ENCODE peak calls at places on chromosomes 3 and 15, in five cellular contexts. P is GM06990, G is Peyer's patch, R is GM23338, Q is colonic mucosa. D is an unnamed sample. For H3K27me3, the result is how much of the 10 kb centered on the place peaks cover.

GRCh38 chr15:64455951-64456350 is 4.4 kb upstream of the ZNF609 start:
- DNase-seq in P (no peak), G (peak), R (no peak), Q (peak), D (no peak)

GRCh38 chr3:52223449-52224408 is 1.7 kb downstream of the TLR9 start:
- DNase-seq in P (no peak), G (no peak), R (no peak), Q (no peak), D (no peak)

GRCh38 chr15:74399100-74399499 is 31.7 kb upstream of the CYP11A1 start:
- DNase-seq in P (no peak), G (no peak), R (no peak), Q (no peak), D (no peak)

GRCh38 chr15:63114465-63114864 is 7.2 kb upstream of the LACTB start:
- DNase-seq in P (no peak), G (no peak), R (no peak), Q (no peak), D (no peak)

GRCh38 chr3:69770976-69771634 is 31.8 kb downstream of the MITF start:
- DNase-seq in P (no peak), G (no peak), R (no peak), Q (no peak), D (peak)

GRCh38 chr15:32671339-32672325 is 30.1 kb downstream of the SCG5 start:
- DNase-seq in P (no peak), G (no peak), R (no peak), Q (no peak), D (no peak)

GRCh38 chr3:159082514-159082913 is 280.7 kb downstream of the MFSD1 start:
- DNase-seq in P (no peak), G (no peak), R (no peak), Q (no peak), D (no peak)

GRCh38 chr15:44137750-44138149 is 57.3 kb downstream of the FRMD5 start:
- DNase-seq in P (no peak), G (no peak), R (no peak), Q (peak), D (peak)

GRCh38 chr15:89167267-89168176 is 53.9 kb downstream of the RLBP1 start:
- DNase-seq in P (peak), G (no peak), R (no peak), Q (no peak), D (peak)

GRCh38 chr3:48997714-48998637 is 7.9 kb downstream of the P4HTM start:
- DNase-seq in P (no peak), G (no peak), R (peak), Q (no peak), D (no peak)

GRCh38 chr3:132726341-132726823 is 4.2 kb upstream of the NPHP3 start:
- DNase-seq in P (peak), G (no peak), R (peak), Q (no peak), D (peak)

GRCh38 chr3:94694894-94695293 is 632.0 kb downstream of the NSUN3 start:
- DNase-seq in P (no peak), G (no peak), R (no peak), Q (no peak), D (peak)

GRCh38 chr3:9721015-9721697 is 10.4 kb upstream of the BRPF1 start:
- DNase-seq in P (no peak), G (no peak), R (no peak), Q (no peak), D (no peak)

GRCh38 chr3:100073555-100074307 is 40.6 kb downstream of the FILIP1L start:
- DNase-seq in P (peak), G (peak), R (peak), Q (no peak), D (no peak)

GRCh38 chr15:78024141-78024567 is 53.4 kb downstream of the TBC1D2B start:
- DNase-seq in P (no peak), G (no peak), R (no peak), Q (no peak), D (no peak)

GRCh38 chr3:150620002-150620689 is 17.0 kb downstream of the SELENOT start:
- DNase-seq in P (no peak), G (no peak), R (no peak), Q (no peak), D (no peak)

GRCh38 chr3:195041871-195042740 is 228.9 kb downstream of the XXYLT1 start:
- DNase-seq in P (no peak), G (peak), R (peak), Q (no peak), D (no peak)

GRCh38 chr3:4595709-4596108 is 102.6 kb downstream of the ITPR1 start:
- DNase-seq in P (no peak), G (no peak), R (no peak), Q (no peak), D (no peak)

DNA sequence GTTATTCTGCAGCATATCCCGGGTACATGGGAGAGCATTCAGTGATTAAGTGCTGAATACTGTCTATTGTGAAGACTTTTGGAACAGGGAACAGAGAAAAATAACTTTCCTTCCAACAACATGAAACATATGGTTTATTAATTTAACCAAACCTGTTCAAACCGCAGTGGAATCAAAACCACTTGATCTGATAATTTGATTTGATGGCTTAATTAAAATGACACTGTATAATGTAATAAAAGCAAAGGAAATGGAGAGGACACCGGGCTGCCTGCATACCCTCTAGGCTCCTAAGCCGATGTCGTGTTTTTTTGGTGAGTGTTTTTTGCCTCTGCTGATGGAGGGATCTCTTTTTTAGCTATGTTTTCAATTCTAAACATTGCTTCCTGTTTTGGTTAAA is 199.2 kb downstream of the FEZF2 start:
- DNase-seq in P (no peak), G (no peak), R (no peak), Q (no peak), D (no peak)
- H3K4me3 ChIP-seq in P (no peak), G (no peak), R (no peak), Q (no peak), D (no peak)

DNA sequence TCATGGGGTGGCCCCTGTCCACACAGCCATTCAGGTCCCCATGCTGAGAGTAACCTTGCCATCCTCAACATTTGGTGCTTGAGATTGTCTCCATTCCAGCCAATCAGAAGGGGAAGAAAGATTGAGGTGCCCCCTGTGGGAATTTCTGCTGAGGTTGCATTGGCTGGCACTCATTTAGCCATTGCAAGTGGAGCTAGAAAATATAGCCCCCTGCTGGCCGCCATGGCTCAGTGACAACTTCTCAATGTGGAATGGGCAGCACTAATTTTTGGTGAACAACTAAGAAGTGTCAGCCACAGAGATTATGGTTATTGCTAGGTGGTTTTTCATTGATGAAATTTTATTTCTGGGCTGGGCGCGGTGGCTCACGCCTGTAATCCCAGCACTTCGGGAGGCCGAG is 22.0 kb downstream of the COL6A6 start:
- DNase-seq in P (no peak), G (peak), R (peak), Q (peak), D (peak)
- TF ChIP-seq CTCF in P (peak), G (peak), R (peak), Q (peak), D (peak)

DNA sequence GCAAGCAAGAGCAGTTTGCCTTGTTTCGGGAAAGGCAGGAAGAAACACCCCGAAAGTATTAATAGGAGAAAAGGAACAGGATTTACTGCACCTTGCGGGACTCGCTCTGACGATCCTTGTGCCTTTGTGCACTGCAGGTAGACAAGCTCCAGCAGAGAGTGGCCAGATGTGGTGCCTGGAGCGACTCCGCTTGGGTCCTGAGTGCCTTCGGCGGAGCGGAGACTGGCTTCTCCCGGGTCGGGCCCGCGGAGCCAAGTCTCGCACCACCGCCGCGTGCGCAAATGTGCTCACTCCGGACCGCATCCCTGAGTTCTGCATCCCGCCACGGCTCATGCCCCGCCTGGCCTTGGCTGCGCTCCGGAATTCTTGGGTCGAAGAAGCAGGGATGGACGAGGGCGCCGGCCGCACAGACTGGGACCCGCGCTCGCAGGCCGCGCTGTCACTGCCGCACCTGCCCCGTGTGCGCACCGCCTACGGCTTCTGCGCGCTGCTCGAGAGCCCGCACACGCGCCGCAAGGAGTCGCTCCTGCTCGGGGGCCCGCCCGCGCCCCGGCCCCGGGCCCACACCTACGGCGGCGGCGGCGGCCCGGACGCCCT is 769 bp downstream of the C2CD4A start:
- DNase-seq in P (peak), G (no peak), R (peak), Q (peak), D (no peak)
- H3K27me3 ChIP-seq in P (under half), G (under half), R (half or more), Q (under half), D (under half)

GRCh38 chr3:72082776-72083477 is 298.0 kb upstream of the PROK2 start:
- DNase-seq in P (no peak), G (no peak), R (no peak), Q (no peak), D (no peak)

GRCh38 chr3:72080101-72080500 is 295.2 kb upstream of the PROK2 start:
- DNase-seq in P (no peak), G (no peak), R (no peak), Q (no peak), D (no peak)

GRCh38 chr3:72081456-72081855 is 296.5 kb upstream of the PROK2 start:
- DNase-seq in P (no peak), G (no peak), R (no peak), Q (no peak), D (no peak)

GRCh38 chr3:72080800-72081199 is 295.9 kb upstream of the PROK2 start:
- DNase-seq in P (no peak), G (no peak), R (no peak), Q (no peak), D (no peak)

GRCh38 chr3:72082121-72082715 is 297.3 kb upstream of the PROK2 start:
- DNase-seq in P (peak), G (peak), R (no peak), Q (peak), D (no peak)
- H3K4me3 ChIP-seq in P (no peak), G (no peak), R (no peak), Q (no peak), D (no peak)

DNA sequence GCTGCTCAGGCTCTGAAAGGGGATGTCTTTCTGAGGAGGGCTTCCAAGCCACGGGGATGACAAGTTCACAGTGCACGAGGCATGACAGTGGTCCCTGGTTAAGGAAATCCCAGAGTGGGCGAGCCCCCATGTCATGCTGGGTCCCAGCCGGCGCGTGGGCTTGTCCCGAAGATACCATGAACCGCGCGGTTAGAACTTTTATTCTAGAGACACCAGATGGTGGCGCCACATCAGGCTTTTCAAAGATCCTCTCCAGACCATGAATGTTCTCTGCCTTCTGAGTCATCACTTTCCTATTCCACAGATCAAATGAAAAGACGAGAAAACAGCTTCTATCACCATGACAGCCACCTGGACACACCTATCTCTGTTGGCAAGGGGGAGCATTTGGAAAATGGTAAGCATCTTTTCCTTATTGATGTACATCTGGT is 227.8 kb upstream of the LYSMD4 start:
- DNase-seq in P (no peak), G (peak), R (peak), Q (peak), D (peak)
- TF ChIP-seq CTCF in P (no peak), G (no peak), R (peak), Q (no peak), D (peak)

GRCh38 chr3:96467639-96468038 is 346.8 kb upstream of the EPHA6 start:
- DNase-seq in P (no peak), G (no peak), R (no peak), Q (no peak), D (no peak)
- H3K27me3 ChIP-seq in P (under half), G (under half), R (under half), Q (under half), D (under half)

GRCh38 chr3:66824450-66824849 is 173.7 kb upstream of the KBTBD8 start:
- DNase-seq in P (no peak), G (no peak), R (no peak), Q (no peak), D (no peak)

GRCh38 chr3:66825421-66825820 is 172.7 kb upstream of the KBTBD8 start:
- DNase-seq in P (no peak), G (no peak), R (no peak), Q (no peak), D (no peak)

GRCh38 chr3:66828303-66828702 is 169.8 kb upstream of the KBTBD8 start:
- DNase-seq in P (no peak), G (no peak), R (no peak), Q (no peak), D (no peak)

GRCh38 chr3:66830301-66830700 is 167.8 kb upstream of the KBTBD8 start:
- DNase-seq in P (no peak), G (no peak), R (no peak), Q (peak), D (no peak)

DNA sequence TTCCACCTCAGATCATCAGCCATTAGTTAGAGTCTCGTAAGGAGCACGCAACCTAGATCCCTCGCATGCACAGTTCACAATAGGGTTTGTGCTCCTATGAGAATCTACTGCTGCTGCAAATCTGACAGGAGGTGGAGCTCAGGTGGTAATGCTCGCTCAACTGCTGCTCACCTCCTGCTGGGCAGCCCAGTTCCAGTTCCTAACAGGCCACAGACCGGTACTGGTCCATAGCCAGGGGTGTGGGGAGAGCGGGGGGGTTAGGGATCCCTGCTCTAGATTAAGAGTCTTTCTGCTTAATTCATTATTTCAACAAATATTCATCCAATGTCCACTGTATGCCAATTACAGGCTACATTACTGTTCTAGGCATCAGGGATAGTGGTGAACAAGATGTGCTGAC is 170.4 kb upstream of the KBTBD8 start:
- DNase-seq in P (no peak), G (no peak), R (no peak), Q (no peak), D (no peak)
- H3K4me3 ChIP-seq in P (no peak), G (no peak), R (no peak), Q (no peak), D (no peak)

GRCh38 chr15:92521624-92522008 is 127.9 kb downstream of the ST8SIA2 start:
- DNase-seq in P (no peak), G (peak), R (peak), Q (peak), D (peak)
- TF ChIP-seq CTCF in P (peak), G (peak), R (peak), Q (peak), D (peak)